ENCODE peak calls at places on chromosome 3, in five cellular contexts. Z, D, V, P and S are unnamed samples.

GRCh38 chr3:108472011-108472591 is 38.3 kb downstream of the MYH15 start:
- DNase-seq in Z (peak), D (peak), V (no peak), P (peak), S (no peak)

GRCh38 chr3:171712168-171712938 is 97.9 kb downstream of the PLD1 start:
- DNase-seq in Z (peak), D (no peak), V (no peak), P (peak), S (no peak)

GRCh38 chr3:171267089-171267488 is 193.1 kb downstream of the TNIK start:
- DNase-seq in Z (no peak), D (no peak), V (no peak), P (no peak), S (no peak)

GRCh38 chr3:170867143-170867542 is 2.9 kb downstream of the RPL22L1 start:
- DNase-seq in Z (no peak), D (no peak), V (no peak), P (no peak), S (no peak)

GRCh38 chr3:135328036-135328435 is 533.0 kb downstream of the EPHB1 start:
- DNase-seq in Z (no peak), D (no peak), V (no peak), P (no peak), S (no peak)

GRCh38 chr3:30319713-30320112 is 286.7 kb upstream of the TGFBR2 start:
- DNase-seq in Z (peak), D (peak), V (no peak), P (peak), S (no peak)

GRCh38 chr3:197478746-197479668 is 76.8 kb downstream of the BDH1 start:
- DNase-seq in Z (no peak), D (no peak), V (no peak), P (no peak), S (no peak)

GRCh38 chr3:186340211-186340610 is 21.8 kb downstream of the DGKG start:
- DNase-seq in Z (no peak), D (no peak), V (no peak), P (no peak), S (no peak)

GRCh38 chr3:138195491-138195890 is 8.4 kb downstream of the ARMC8 start:
- DNase-seq in Z (no peak), D (no peak), V (no peak), P (no peak), S (no peak)

GRCh38 chr3:101865751-101866509 is 16.6 kb downstream of the NFKBIZ start:
- DNase-seq in Z (no peak), D (no peak), V (no peak), P (no peak), S (no peak)

GRCh38 chr3:140387244-140387643 is 290.6 kb upstream of the TRIM42 start:
- DNase-seq in Z (no peak), D (no peak), V (no peak), P (no peak), S (no peak)

GRCh38 chr3:105094588-105094987 is 272.1 kb upstream of the ALCAM start:
- DNase-seq in Z (no peak), D (no peak), V (no peak), P (no peak), S (no peak)

GRCh38 chr3:45225465-45226205 is 452 bp downstream of the TMEM158 start:
- DNase-seq in Z (no peak), D (peak), V (no peak), P (no peak), S (no peak)

GRCh38 chr3:47017504-47018268 is 38.2 kb downstream of the NBEAL2 start:
- DNase-seq in Z (no peak), D (no peak), V (no peak), P (no peak), S (no peak)

GRCh38 chr3:128923607-128924385 is 44.4 kb downstream of the ACAD9 start:
- DNase-seq in Z (no peak), D (no peak), V (no peak), P (no peak), S (no peak)

GRCh38 chr3:172213168-172213567 is 173.8 kb downstream of the FNDC3B start:
- DNase-seq in Z (peak), D (no peak), V (no peak), P (no peak), S (no peak)

GRCh38 chr3:24846286-24846860 is 351.7 kb upstream of the THRB start:
- DNase-seq in Z (no peak), D (peak), V (no peak), P (no peak), S (no peak)

GRCh38 chr3:80152692-80153091 is 384.9 kb upstream of the ROBO1 start:
- DNase-seq in Z (no peak), D (no peak), V (no peak), P (no peak), S (no peak)

GRCh38 chr3:90035643-90036042 is 928.2 kb downstream of the EPHA3 start:
- DNase-seq in Z (no peak), D (no peak), V (no peak), P (no peak), S (no peak)

GRCh38 chr3:196273655-196274054 is 13.9 kb downstream of the PCYT1A start:
- DNase-seq in Z (no peak), D (no peak), V (no peak), P (no peak), S (no peak)

GRCh38 chr3:47073685-47074084 is 90.2 kb downstream of the SETD2 start:
- DNase-seq in Z (no peak), D (no peak), V (no peak), P (no peak), S (no peak)

GRCh38 chr3:64417816-64418215 is 192.6 kb upstream of the PRICKLE2 start:
- DNase-seq in Z (peak), D (peak), V (no peak), P (no peak), S (no peak)

GRCh38 chr3:127775398-127776109 is 46.8 kb downstream of the MGLL start:
- DNase-seq in Z (peak), D (no peak), V (no peak), P (peak), S (peak)

GRCh38 chr3:117754841-117755240 is 1045.3 kb downstream of the TUSC7 start:
- DNase-seq in Z (no peak), D (no peak), V (no peak), P (no peak), S (no peak)

GRCh38 chr3:190012314-190012782 is 108.3 kb downstream of the P3H2 start:
- DNase-seq in Z (no peak), D (no peak), V (no peak), P (no peak), S (no peak)

GRCh38 chr3:172378439-172378838 is 69.8 kb downstream of the GHSR start:
- DNase-seq in Z (no peak), D (no peak), V (no peak), P (no peak), S (no peak)

GRCh38 chr3:57983734-57984518 is 24.3 kb upstream of the FLNB start:
- DNase-seq in Z (peak), D (peak), V (no peak), P (peak), S (no peak)

GRCh38 chr3:102156426-102156825 is 278.4 kb upstream of the ZPLD1 start:
- DNase-seq in Z (peak), D (no peak), V (no peak), P (no peak), S (no peak)

GRCh38 chr3:153162513-153163348 is 705 bp downstream of the RAP2B start:
- DNase-seq in Z (peak), D (peak), V (peak), P (no peak), S (no peak)

GRCh38 chr3:11543141-11543947 is 100.4 kb downstream of the VGLL4 start:
- DNase-seq in Z (no peak), D (no peak), V (no peak), P (no peak), S (no peak)

GRCh38 chr3:65672876-65673815 is 365.6 kb downstream of the MAGI1 start:
- DNase-seq in Z (peak), D (peak), V (no peak), P (peak), S (peak)

GRCh38 chr3:73037369-73037699 is 24.1 kb upstream of the EBLN2 start:
- DNase-seq in Z (peak), D (no peak), V (no peak), P (no peak), S (no peak)

GRCh38 chr3:52221563-52222318 is 3.7 kb downstream of the TLR9 start:
- DNase-seq in Z (no peak), D (no peak), V (peak), P (no peak), S (no peak)

GRCh38 chr3:39317571-39318169 is 11.8 kb upstream of the CCR8 start:
- DNase-seq in Z (no peak), D (no peak), V (no peak), P (no peak), S (no peak)

GRCh38 chr3:195162033-195162669 is 108.8 kb downstream of the XXYLT1 start:
- DNase-seq in Z (no peak), D (no peak), V (no peak), P (no peak), S (no peak)

GRCh38 chr3:53137835-53138446 is 7.7 kb upstream of the RFT1 start:
- DNase-seq in Z (peak), D (no peak), V (no peak), P (no peak), S (no peak)

GRCh38 chr3:129621626-129622417 is 15.3 kb upstream of the PLXND1 start:
- DNase-seq in Z (no peak), D (no peak), V (no peak), P (no peak), S (no peak)